ENCODE peak calls at places on chromosomes 6 and 20, in nine cellular contexts. One of them, this sample, is unnamed.

GRCh38 chr20:55678126-55678525 is 327.2 kb downstream of the CBLN4 start:
- DNase-seq in NCI-H460: no peak
- DNase-seq in NCI-H146: no peak
- DNase-seq in stimulated activated CD4-positive, alpha-beta T cell treated with anti-CD3 and anti-CD28 coated beads, Interleukin-12 subunit alpha, Interleukin-12 subunit beta, amount 100 ng/mL, for 4 hours: no peak
- DNase-seq in fibroblast of gingiva: no peak
- DNase-seq in psoas muscle: no peak
- DNase-seq in HT1080: no peak
- DNase-seq in activated CD4-positive, CD25-positive, alpha-beta regulatory T cell treated with anti-CD3 and anti-CD28 coated beads, Interleukin-2, amount 50 U/mL, for 72 hours: no peak
- DNase-seq in mesothelial cell of epicardium: no peak
- DNase-seq in this sample: no peak

GRCh38 chr6:39048481-39049399 is at the start of gene GLP1R:
- DNase-seq in NCI-H146: peak
- DNase-seq in activated CD4-positive, CD25-positive, alpha-beta regulatory T cell treated with anti-CD3 and anti-CD28 coated beads, Interleukin-2, amount 50 U/mL, for 72 hours: no peak
- DNase-seq in NCI-H460: no peak
- DNase-seq in HT1080: no peak
- DNase-seq in mesothelial cell of epicardium: no peak
- DNase-seq in stimulated activated CD4-positive, alpha-beta T cell treated with anti-CD3 and anti-CD28 coated beads, Interleukin-12 subunit alpha, Interleukin-12 subunit beta, amount 100 ng/mL, for 4 hours: peak
- DNase-seq in fibroblast of gingiva: no peak
- DNase-seq in psoas muscle: no peak
- DNase-seq in this sample: no peak

GRCh38 chr20:1281279-1282057 is 15.4 kb downstream of the SNPH start:
- DNase-seq in HT1080: no peak
- DNase-seq in activated CD4-positive, CD25-positive, alpha-beta regulatory T cell treated with anti-CD3 and anti-CD28 coated beads, Interleukin-2, amount 50 U/mL, for 72 hours: no peak
- DNase-seq in NCI-H460: no peak
- DNase-seq in stimulated activated CD4-positive, alpha-beta T cell treated with anti-CD3 and anti-CD28 coated beads, Interleukin-12 subunit alpha, Interleukin-12 subunit beta, amount 100 ng/mL, for 4 hours: no peak
- DNase-seq in psoas muscle: no peak
- DNase-seq in fibroblast of gingiva: no peak
- DNase-seq in mesothelial cell of epicardium: no peak
- DNase-seq in NCI-H146: peak
- DNase-seq in this sample: no peak

GRCh38 chr6:11486959-11487358 is 50.6 kb upstream of the TMEM170B start:
- DNase-seq in fibroblast of gingiva: no peak
- DNase-seq in NCI-H460: no peak
- DNase-seq in psoas muscle: no peak
- DNase-seq in activated CD4-positive, CD25-positive, alpha-beta regulatory T cell treated with anti-CD3 and anti-CD28 coated beads, Interleukin-2, amount 50 U/mL, for 72 hours: no peak
- DNase-seq in stimulated activated CD4-positive, alpha-beta T cell treated with anti-CD3 and anti-CD28 coated beads, Interleukin-12 subunit alpha, Interleukin-12 subunit beta, amount 100 ng/mL, for 4 hours: no peak
- DNase-seq in HT1080: no peak
- DNase-seq in mesothelial cell of epicardium: no peak
- DNase-seq in NCI-H146: no peak
- DNase-seq in this sample: no peak

GRCh38 chr6:73704798-73705197 is 8.8 kb downstream of the CD109 start:
- DNase-seq in NCI-H460: no peak
- DNase-seq in activated CD4-positive, CD25-positive, alpha-beta regulatory T cell treated with anti-CD3 and anti-CD28 coated beads, Interleukin-2, amount 50 U/mL, for 72 hours: no peak
- DNase-seq in mesothelial cell of epicardium: no peak
- DNase-seq in NCI-H146: no peak
- DNase-seq in psoas muscle: no peak
- DNase-seq in stimulated activated CD4-positive, alpha-beta T cell treated with anti-CD3 and anti-CD28 coated beads, Interleukin-12 subunit alpha, Interleukin-12 subunit beta, amount 100 ng/mL, for 4 hours: no peak
- DNase-seq in HT1080: no peak
- DNase-seq in fibroblast of gingiva: no peak
- DNase-seq in this sample: no peak

GRCh38 chr6:124960757-124961467 is 1.3 kb upstream of the RNF217 start:
- DNase-seq in fibroblast of gingiva: no peak
- DNase-seq in activated CD4-positive, CD25-positive, alpha-beta regulatory T cell treated with anti-CD3 and anti-CD28 coated beads, Interleukin-2, amount 50 U/mL, for 72 hours: no peak
- DNase-seq in NCI-H146: no peak
- DNase-seq in NCI-H460: no peak
- DNase-seq in stimulated activated CD4-positive, alpha-beta T cell treated with anti-CD3 and anti-CD28 coated beads, Interleukin-12 subunit alpha, Interleukin-12 subunit beta, amount 100 ng/mL, for 4 hours: no peak
- DNase-seq in HT1080: peak
- DNase-seq in mesothelial cell of epicardium: no peak
- DNase-seq in psoas muscle: no peak
- DNase-seq in this sample: no peak

GRCh38 chr20:46699651-46700359 is 9.6 kb upstream of the SLC2A10 start:
- DNase-seq in mesothelial cell of epicardium: no peak
- DNase-seq in fibroblast of gingiva: peak
- DNase-seq in activated CD4-positive, CD25-positive, alpha-beta regulatory T cell treated with anti-CD3 and anti-CD28 coated beads, Interleukin-2, amount 50 U/mL, for 72 hours: no peak
- DNase-seq in NCI-H146: peak
- DNase-seq in stimulated activated CD4-positive, alpha-beta T cell treated with anti-CD3 and anti-CD28 coated beads, Interleukin-12 subunit alpha, Interleukin-12 subunit beta, amount 100 ng/mL, for 4 hours: no peak
- DNase-seq in NCI-H460: no peak
- DNase-seq in HT1080: peak
- DNase-seq in psoas muscle: no peak
- DNase-seq in this sample: no peak

GRCh38 chr20:23455641-23456040 is 3.0 kb upstream of the CST11 start:
- DNase-seq in NCI-H146: no peak
- DNase-seq in HT1080: no peak
- DNase-seq in activated CD4-positive, CD25-positive, alpha-beta regulatory T cell treated with anti-CD3 and anti-CD28 coated beads, Interleukin-2, amount 50 U/mL, for 72 hours: no peak
- DNase-seq in NCI-H460: no peak
- DNase-seq in stimulated activated CD4-positive, alpha-beta T cell treated with anti-CD3 and anti-CD28 coated beads, Interleukin-12 subunit alpha, Interleukin-12 subunit beta, amount 100 ng/mL, for 4 hours: no peak
- DNase-seq in psoas muscle: no peak
- DNase-seq in mesothelial cell of epicardium: no peak
- DNase-seq in fibroblast of gingiva: no peak
- DNase-seq in this sample: no peak

GRCh38 chr20:36777152-36777551 is 3.6 kb upstream of the DSN1 start:
- DNase-seq in psoas muscle: no peak
- DNase-seq in HT1080: no peak
- DNase-seq in NCI-H460: no peak
- DNase-seq in NCI-H146: no peak
- DNase-seq in mesothelial cell of epicardium: no peak
- DNase-seq in stimulated activated CD4-positive, alpha-beta T cell treated with anti-CD3 and anti-CD28 coated beads, Interleukin-12 subunit alpha, Interleukin-12 subunit beta, amount 100 ng/mL, for 4 hours: no peak
- DNase-seq in activated CD4-positive, CD25-positive, alpha-beta regulatory T cell treated with anti-CD3 and anti-CD28 coated beads, Interleukin-2, amount 50 U/mL, for 72 hours: no peak
- DNase-seq in fibroblast of gingiva: no peak
- DNase-seq in this sample: no peak

GRCh38 chr20:62953839-62954703 is 1.6 kb downstream of the SLC17A9 start:
- DNase-seq in HT1080: no peak
- DNase-seq in activated CD4-positive, CD25-positive, alpha-beta regulatory T cell treated with anti-CD3 and anti-CD28 coated beads, Interleukin-2, amount 50 U/mL, for 72 hours: peak
- DNase-seq in mesothelial cell of epicardium: no peak
- DNase-seq in psoas muscle: peak
- DNase-seq in fibroblast of gingiva: peak
- DNase-seq in stimulated activated CD4-positive, alpha-beta T cell treated with anti-CD3 and anti-CD28 coated beads, Interleukin-12 subunit alpha, Interleukin-12 subunit beta, amount 100 ng/mL, for 4 hours: peak
- DNase-seq in NCI-H460: peak
- DNase-seq in NCI-H146: peak
- DNase-seq in this sample: no peak

GRCh38 chr6:88641178-88641903 is 322.1 kb downstream of the RNGTT start:
- DNase-seq in mesothelial cell of epicardium: no peak
- DNase-seq in stimulated activated CD4-positive, alpha-beta T cell treated with anti-CD3 and anti-CD28 coated beads, Interleukin-12 subunit alpha, Interleukin-12 subunit beta, amount 100 ng/mL, for 4 hours: no peak
- DNase-seq in activated CD4-positive, CD25-positive, alpha-beta regulatory T cell treated with anti-CD3 and anti-CD28 coated beads, Interleukin-2, amount 50 U/mL, for 72 hours: no peak
- DNase-seq in NCI-H146: no peak
- DNase-seq in HT1080: no peak
- DNase-seq in NCI-H460: no peak
- DNase-seq in psoas muscle: no peak
- DNase-seq in fibroblast of gingiva: no peak
- DNase-seq in this sample: no peak

GRCh38 chr20:3334156-3334943 is 73.1 kb downstream of the DNAAF9 start:
- DNase-seq in psoas muscle: no peak
- DNase-seq in fibroblast of gingiva: no peak
- DNase-seq in NCI-H146: no peak
- DNase-seq in NCI-H460: no peak
- DNase-seq in activated CD4-positive, CD25-positive, alpha-beta regulatory T cell treated with anti-CD3 and anti-CD28 coated beads, Interleukin-2, amount 50 U/mL, for 72 hours: no peak
- DNase-seq in mesothelial cell of epicardium: no peak
- DNase-seq in HT1080: no peak
- DNase-seq in stimulated activated CD4-positive, alpha-beta T cell treated with anti-CD3 and anti-CD28 coated beads, Interleukin-12 subunit alpha, Interleukin-12 subunit beta, amount 100 ng/mL, for 4 hours: no peak
- DNase-seq in this sample: no peak

GRCh38 chr6:39217177-39217864 is 12.0 kb downstream of the KCNK5 start:
- DNase-seq in NCI-H146: peak
- DNase-seq in HT1080: no peak
- DNase-seq in activated CD4-positive, CD25-positive, alpha-beta regulatory T cell treated with anti-CD3 and anti-CD28 coated beads, Interleukin-2, amount 50 U/mL, for 72 hours: no peak
- DNase-seq in fibroblast of gingiva: no peak
- DNase-seq in psoas muscle: no peak
- DNase-seq in stimulated activated CD4-positive, alpha-beta T cell treated with anti-CD3 and anti-CD28 coated beads, Interleukin-12 subunit alpha, Interleukin-12 subunit beta, amount 100 ng/mL, for 4 hours: no peak
- DNase-seq in NCI-H460: no peak
- DNase-seq in mesothelial cell of epicardium: no peak
- DNase-seq in this sample: no peak

GRCh38 chr20:8049321-8049720 is 29.8 kb upstream of the TMX4 start:
- DNase-seq in stimulated activated CD4-positive, alpha-beta T cell treated with anti-CD3 and anti-CD28 coated beads, Interleukin-12 subunit alpha, Interleukin-12 subunit beta, amount 100 ng/mL, for 4 hours: no peak
- DNase-seq in NCI-H146: no peak
- DNase-seq in HT1080: no peak
- DNase-seq in activated CD4-positive, CD25-positive, alpha-beta regulatory T cell treated with anti-CD3 and anti-CD28 coated beads, Interleukin-2, amount 50 U/mL, for 72 hours: no peak
- DNase-seq in mesothelial cell of epicardium: no peak
- DNase-seq in NCI-H460: no peak
- DNase-seq in fibroblast of gingiva: peak
- DNase-seq in psoas muscle: no peak
- DNase-seq in this sample: no peak

GRCh38 chr6:41705329-41705995 is 29.9 kb downstream of the TFEB start:
- DNase-seq in NCI-H460: no peak
- DNase-seq in stimulated activated CD4-positive, alpha-beta T cell treated with anti-CD3 and anti-CD28 coated beads, Interleukin-12 subunit alpha, Interleukin-12 subunit beta, amount 100 ng/mL, for 4 hours: no peak
- DNase-seq in NCI-H146: no peak
- DNase-seq in activated CD4-positive, CD25-positive, alpha-beta regulatory T cell treated with anti-CD3 and anti-CD28 coated beads, Interleukin-2, amount 50 U/mL, for 72 hours: no peak
- DNase-seq in HT1080: no peak
- DNase-seq in mesothelial cell of epicardium: no peak
- DNase-seq in psoas muscle: no peak
- DNase-seq in fibroblast of gingiva: no peak
- DNase-seq in this sample: no peak

GRCh38 chr6:41771058-41771983 is 8.4 kb downstream of the FRS3 start:
- DNase-seq in NCI-H146: no peak
- DNase-seq in psoas muscle: no peak
- DNase-seq in stimulated activated CD4-positive, alpha-beta T cell treated with anti-CD3 and anti-CD28 coated beads, Interleukin-12 subunit alpha, Interleukin-12 subunit beta, amount 100 ng/mL, for 4 hours: no peak
- DNase-seq in fibroblast of gingiva: no peak
- DNase-seq in activated CD4-positive, CD25-positive, alpha-beta regulatory T cell treated with anti-CD3 and anti-CD28 coated beads, Interleukin-2, amount 50 U/mL, for 72 hours: no peak
- DNase-seq in HT1080: no peak
- DNase-seq in mesothelial cell of epicardium: no peak
- DNase-seq in NCI-H460: no peak
- DNase-seq in this sample: no peak